ENCODE peak calls at places on chromosomes 2 and 18, in nine cellular contexts. One of them, this sample, is unnamed.

GRCh38 chr2:85698184-85698879 is 4.2 kb downstream of the GNLY start:
- DNase-seq in SK-N-DZ: no peak
- DNase-seq in CD4-positive, alpha-beta memory T cell: no peak
- DNase-seq in activated CD4-positive, alpha-beta memory T cell treated with anti-CD3 and anti-CD28 coated beads for 36 hours: no peak
- DNase-seq in AML-193: no peak
- DNase-seq in EL: no peak
- DNase-seq in A172: no peak
- DNase-seq in bronchial epithelial cell: no peak
- DNase-seq in GM23248: no peak
- DNase-seq in this sample: no peak

GRCh38 chr2:46899053-46899452 is 16.6 kb downstream of the MCFD2 start:
- DNase-seq in SK-N-DZ: no peak
- DNase-seq in activated CD4-positive, alpha-beta memory T cell treated with anti-CD3 and anti-CD28 coated beads for 36 hours: no peak
- DNase-seq in EL: no peak
- DNase-seq in AML-193: no peak
- DNase-seq in CD4-positive, alpha-beta memory T cell: no peak
- DNase-seq in A172: no peak
- DNase-seq in GM23248: no peak
- DNase-seq in bronchial epithelial cell: no peak
- DNase-seq in this sample: no peak

GRCh38 chr2:26179446-26179907 is 6.6 kb downstream of the GAREM2 start:
- DNase-seq in SK-N-DZ: no peak
- DNase-seq in A172: no peak
- DNase-seq in CD4-positive, alpha-beta memory T cell: no peak
- DNase-seq in AML-193: no peak
- DNase-seq in GM23248: no peak
- DNase-seq in activated CD4-positive, alpha-beta memory T cell treated with anti-CD3 and anti-CD28 coated beads for 36 hours: no peak
- DNase-seq in EL: no peak
- DNase-seq in bronchial epithelial cell: no peak
- DNase-seq in this sample: no peak

GRCh38 chr2:70947556-70948184 is 12.0 kb downstream of the ATP6V1B1 start:
- DNase-seq in CD4-positive, alpha-beta memory T cell: no peak
- DNase-seq in A172: peak
- DNase-seq in activated CD4-positive, alpha-beta memory T cell treated with anti-CD3 and anti-CD28 coated beads for 36 hours: peak
- DNase-seq in EL: peak
- DNase-seq in AML-193: peak
- DNase-seq in GM23248: peak
- DNase-seq in bronchial epithelial cell: peak
- DNase-seq in SK-N-DZ: no peak
- DNase-seq in this sample: peak

GRCh38 chr2:120919771-120920437 is 184.2 kb downstream of the GLI2 start:
- DNase-seq in SK-N-DZ: no peak
- DNase-seq in GM23248: peak
- DNase-seq in activated CD4-positive, alpha-beta memory T cell treated with anti-CD3 and anti-CD28 coated beads for 36 hours: no peak
- DNase-seq in EL: peak
- DNase-seq in AML-193: no peak
- DNase-seq in CD4-positive, alpha-beta memory T cell: no peak
- DNase-seq in bronchial epithelial cell: no peak
- DNase-seq in A172: peak
- DNase-seq in this sample: no peak

GRCh38 chr2:49616800-49617199 is 462.5 kb upstream of the FSHR start:
- DNase-seq in GM23248: peak
- DNase-seq in SK-N-DZ: peak
- DNase-seq in CD4-positive, alpha-beta memory T cell: no peak
- DNase-seq in bronchial epithelial cell: peak
- DNase-seq in AML-193: peak
- DNase-seq in EL: no peak
- DNase-seq in A172: no peak
- DNase-seq in activated CD4-positive, alpha-beta memory T cell treated with anti-CD3 and anti-CD28 coated beads for 36 hours: no peak
- DNase-seq in this sample: peak

GRCh38 chr2:40363631-40364030 is 88.3 kb downstream of the SLC8A1 start:
- DNase-seq in CD4-positive, alpha-beta memory T cell: no peak
- DNase-seq in EL: peak
- DNase-seq in bronchial epithelial cell: peak
- DNase-seq in activated CD4-positive, alpha-beta memory T cell treated with anti-CD3 and anti-CD28 coated beads for 36 hours: no peak
- DNase-seq in SK-N-DZ: no peak
- DNase-seq in A172: no peak
- DNase-seq in GM23248: peak
- DNase-seq in AML-193: no peak
- DNase-seq in this sample: peak

GRCh38 chr2:194424683-194425209 is 1232.3 kb upstream of the SLC39A10 start:
- DNase-seq in CD4-positive, alpha-beta memory T cell: no peak
- DNase-seq in AML-193: no peak
- DNase-seq in A172: no peak
- DNase-seq in GM23248: no peak
- DNase-seq in activated CD4-positive, alpha-beta memory T cell treated with anti-CD3 and anti-CD28 coated beads for 36 hours: no peak
- DNase-seq in bronchial epithelial cell: peak
- DNase-seq in EL: no peak
- DNase-seq in SK-N-DZ: peak
- DNase-seq in this sample: peak

GRCh38 chr2:223797811-223798721 is 39.3 kb downstream of the AP1S3 start:
- DNase-seq in AML-193: no peak
- DNase-seq in SK-N-DZ: peak
- DNase-seq in bronchial epithelial cell: peak
- DNase-seq in EL: peak
- DNase-seq in A172: peak
- DNase-seq in CD4-positive, alpha-beta memory T cell: no peak
- DNase-seq in activated CD4-positive, alpha-beta memory T cell treated with anti-CD3 and anti-CD28 coated beads for 36 hours: no peak
- DNase-seq in GM23248: peak
- DNase-seq in this sample: peak

GRCh38 chr2:28274911-28275685 is 117.6 kb upstream of the FOSL2 start:
- DNase-seq in activated CD4-positive, alpha-beta memory T cell treated with anti-CD3 and anti-CD28 coated beads for 36 hours: peak
- DNase-seq in CD4-positive, alpha-beta memory T cell: no peak
- DNase-seq in SK-N-DZ: no peak
- DNase-seq in bronchial epithelial cell: peak
- DNase-seq in AML-193: no peak
- DNase-seq in GM23248: peak
- DNase-seq in A172: peak
- DNase-seq in EL: peak
- DNase-seq in this sample: peak

GRCh38 chr2:216635171-216635570 is 2.0 kb downstream of the IGFBP2 start:
- DNase-seq in CD4-positive, alpha-beta memory T cell: no peak
- DNase-seq in activated CD4-positive, alpha-beta memory T cell treated with anti-CD3 and anti-CD28 coated beads for 36 hours: no peak
- DNase-seq in A172: no peak
- DNase-seq in SK-N-DZ: no peak
- DNase-seq in EL: no peak
- DNase-seq in GM23248: no peak
- DNase-seq in AML-193: no peak
- DNase-seq in bronchial epithelial cell: no peak
- DNase-seq in this sample: no peak

GRCh38 chr2:144230452-144231085 is 289.4 kb downstream of the ZEB2 start:
- DNase-seq in SK-N-DZ: no peak
- DNase-seq in A172: no peak
- DNase-seq in activated CD4-positive, alpha-beta memory T cell treated with anti-CD3 and anti-CD28 coated beads for 36 hours: no peak
- DNase-seq in AML-193: no peak
- DNase-seq in GM23248: peak
- DNase-seq in bronchial epithelial cell: peak
- DNase-seq in EL: peak
- DNase-seq in CD4-positive, alpha-beta memory T cell: no peak
- DNase-seq in this sample: peak

GRCh38 chr2:19801367-19802087 is 100.3 kb downstream of the TTC32 start:
- DNase-seq in SK-N-DZ: no peak
- DNase-seq in GM23248: peak
- DNase-seq in AML-193: no peak
- DNase-seq in bronchial epithelial cell: peak
- DNase-seq in EL: peak
- DNase-seq in A172: peak
- DNase-seq in activated CD4-positive, alpha-beta memory T cell treated with anti-CD3 and anti-CD28 coated beads for 36 hours: no peak
- DNase-seq in CD4-positive, alpha-beta memory T cell: no peak
- DNase-seq in this sample: peak

GRCh38 chr2:161746891-161747535 is 122.8 kb downstream of the SLC4A10 start:
- DNase-seq in bronchial epithelial cell: no peak
- DNase-seq in EL: no peak
- DNase-seq in GM23248: no peak
- DNase-seq in SK-N-DZ: no peak
- DNase-seq in AML-193: no peak
- DNase-seq in activated CD4-positive, alpha-beta memory T cell treated with anti-CD3 and anti-CD28 coated beads for 36 hours: no peak
- DNase-seq in CD4-positive, alpha-beta memory T cell: no peak
- DNase-seq in A172: no peak
- DNase-seq in this sample: no peak

GRCh38 chr18:73653251-73653650 is 494.4 kb downstream of the FBXO15 start:
- DNase-seq in activated CD4-positive, alpha-beta memory T cell treated with anti-CD3 and anti-CD28 coated beads for 36 hours: no peak
- DNase-seq in GM23248: no peak
- DNase-seq in A172: no peak
- DNase-seq in CD4-positive, alpha-beta memory T cell: no peak
- DNase-seq in EL: no peak
- DNase-seq in AML-193: no peak
- DNase-seq in bronchial epithelial cell: peak
- DNase-seq in SK-N-DZ: no peak
- DNase-seq in this sample: peak

GRCh38 chr2:125167820-125168219 is 1142.7 kb downstream of the CNTNAP5 start:
- DNase-seq in bronchial epithelial cell: peak
- DNase-seq in CD4-positive, alpha-beta memory T cell: no peak
- DNase-seq in activated CD4-positive, alpha-beta memory T cell treated with anti-CD3 and anti-CD28 coated beads for 36 hours: no peak
- DNase-seq in SK-N-DZ: no peak
- DNase-seq in EL: no peak
- DNase-seq in GM23248: peak
- DNase-seq in A172: no peak
- DNase-seq in AML-193: no peak
- DNase-seq in this sample: no peak

GRCh38 chr2:109108740-109109139 is 20.3 kb upstream of the SH3RF3 start:
- DNase-seq in A172: no peak
- DNase-seq in SK-N-DZ: no peak
- DNase-seq in EL: no peak
- DNase-seq in CD4-positive, alpha-beta memory T cell: no peak
- DNase-seq in activated CD4-positive, alpha-beta memory T cell treated with anti-CD3 and anti-CD28 coated beads for 36 hours: no peak
- DNase-seq in bronchial epithelial cell: no peak
- DNase-seq in AML-193: no peak
- DNase-seq in GM23248: no peak
- DNase-seq in this sample: no peak

GRCh38 chr2:64675860-64676259 is 22.1 kb upstream of the SERTAD2 start:
- DNase-seq in A172: peak
- DNase-seq in bronchial epithelial cell: peak
- DNase-seq in EL: no peak
- DNase-seq in AML-193: no peak
- DNase-seq in activated CD4-positive, alpha-beta memory T cell treated with anti-CD3 and anti-CD28 coated beads for 36 hours: peak
- DNase-seq in CD4-positive, alpha-beta memory T cell: no peak
- DNase-seq in SK-N-DZ: no peak
- DNase-seq in GM23248: peak
- DNase-seq in this sample: peak

GRCh38 chr2:175003875-175004729 is 1.1 kb downstream of the CHN1 start:
- DNase-seq in activated CD4-positive, alpha-beta memory T cell treated with anti-CD3 and anti-CD28 coated beads for 36 hours: no peak
- DNase-seq in A172: peak
- DNase-seq in EL: peak
- DNase-seq in bronchial epithelial cell: no peak
- DNase-seq in AML-193: no peak
- DNase-seq in GM23248: peak
- DNase-seq in CD4-positive, alpha-beta memory T cell: no peak
- DNase-seq in SK-N-DZ: peak
- DNase-seq in this sample: no peak

GRCh38 chr2:179429060-179429471 is 164.4 kb upstream of the SESTD1 start:
- DNase-seq in EL: no peak
- DNase-seq in GM23248: no peak
- DNase-seq in CD4-positive, alpha-beta memory T cell: no peak
- DNase-seq in SK-N-DZ: no peak
- DNase-seq in AML-193: no peak
- DNase-seq in A172: no peak
- DNase-seq in bronchial epithelial cell: no peak
- DNase-seq in activated CD4-positive, alpha-beta memory T cell treated with anti-CD3 and anti-CD28 coated beads for 36 hours: no peak
- DNase-seq in this sample: no peak

GRCh38 chr2:220224711-220225519 is 597.5 kb downstream of the SLC4A3 start:
- DNase-seq in A172: peak
- DNase-seq in EL: peak
- DNase-seq in SK-N-DZ: no peak
- DNase-seq in AML-193: no peak
- DNase-seq in CD4-positive, alpha-beta memory T cell: no peak
- DNase-seq in GM23248: peak
- DNase-seq in bronchial epithelial cell: peak
- DNase-seq in activated CD4-positive, alpha-beta memory T cell treated with anti-CD3 and anti-CD28 coated beads for 36 hours: no peak
- DNase-seq in this sample: peak

GRCh38 chr2:71715241-71715750 is 261.9 kb downstream of the DYSF start:
- DNase-seq in AML-193: no peak
- DNase-seq in GM23248: no peak
- DNase-seq in A172: no peak
- DNase-seq in SK-N-DZ: no peak
- DNase-seq in activated CD4-positive, alpha-beta memory T cell treated with anti-CD3 and anti-CD28 coated beads for 36 hours: peak
- DNase-seq in bronchial epithelial cell: no peak
- DNase-seq in CD4-positive, alpha-beta memory T cell: no peak
- DNase-seq in EL: no peak
- DNase-seq in this sample: no peak

GRCh38 chr2:100484390-100484789 is 14.1 kb downstream of the NMS start:
- DNase-seq in SK-N-DZ: no peak
- DNase-seq in A172: no peak
- DNase-seq in AML-193: no peak
- DNase-seq in bronchial epithelial cell: no peak
- DNase-seq in GM23248: no peak
- DNase-seq in activated CD4-positive, alpha-beta memory T cell treated with anti-CD3 and anti-CD28 coated beads for 36 hours: no peak
- DNase-seq in CD4-positive, alpha-beta memory T cell: no peak
- DNase-seq in EL: no peak
- DNase-seq in this sample: no peak

This sample was measured in foreskin keratinocyte.